ENCODE peak calls at places on chromosome 20, in eight cellular contexts. M is MM.1S, J is fibroblast of lung, V is SK-N-SH, H is H9, X is GM23338, I is PC-9, F is PC-3. R is an unnamed sample.

GRCh38 chr20:61929971-61930666 is 135.6 kb downstream of the TAF4 start:
- DNase-seq in M (no peak), J (no peak), V (no peak), H (no peak), X (no peak), I (no peak), F (no peak), R (no peak)

GRCh38 chr20:57622579-57623381 is 2.6 kb upstream of the ZBP1 start:
- DNase-seq in M (peak), J (peak), V (peak), H (peak), X (peak), I (peak), F (peak), R (peak)

GRCh38 chr20:25030649-25031026 is 27.3 kb downstream of the ACSS1 start:
- DNase-seq in M (no peak), J (no peak), V (no peak), H (no peak), X (no peak), I (no peak), F (no peak), R (no peak)

GRCh38 chr20:43975096-43975768 is 60.6 kb downstream of the TOX2 start:
- DNase-seq in M (no peak), J (peak), V (no peak), H (no peak), X (no peak), I (peak), F (peak), R (no peak)

GRCh38 chr20:3165473-3166337 is 6.0 kb upstream of the FASTKD5 start:
- DNase-seq in M (no peak), J (peak), V (no peak), H (no peak), X (no peak), I (no peak), F (peak), R (no peak)

GRCh38 chr20:2746636-2747265 is 53.7 kb downstream of the CPXM1 start:
- DNase-seq in M (no peak), J (no peak), V (no peak), H (no peak), X (no peak), I (no peak), F (no peak), R (no peak)

GRCh38 chr20:5072756-5073153 is 47.0 kb downstream of the PCNA start:
- DNase-seq in M (no peak), J (no peak), V (no peak), H (no peak), X (no peak), I (no peak), F (no peak), R (no peak)

GRCh38 chr20:49584418-49585382 is 16.8 kb upstream of the PTGIS start:
- DNase-seq in M (no peak), J (no peak), V (no peak), H (no peak), X (no peak), I (peak), F (peak), R (no peak)

GRCh38 chr20:56998438-56998837 is 268.0 kb downstream of the BMP7 start:
- DNase-seq in M (peak), J (no peak), V (no peak), H (no peak), X (no peak), I (no peak), F (no peak), R (no peak)

GRCh38 chr20:8721098-8721497 is 347.8 kb upstream of the PLCB4 start:
- DNase-seq in M (peak), J (peak), V (peak), H (peak), X (peak), I (no peak), F (peak), R (peak)

GRCh38 chr20:42401598-42401997 is 783.4 kb upstream of the CHD6 start:
- DNase-seq in M (no peak), J (no peak), V (no peak), H (no peak), X (no peak), I (no peak), F (no peak), R (no peak)

GRCh38 chr20:54065601-54066038 is 4.8 kb downstream of the BCAS1 start:
- DNase-seq in M (no peak), J (no peak), V (no peak), H (no peak), X (no peak), I (no peak), F (no peak), R (no peak)

GRCh38 chr20:60478533-60478932 is 520.3 kb downstream of the CDH26 start:
- DNase-seq in M (no peak), J (no peak), V (no peak), H (no peak), X (no peak), I (no peak), F (no peak), R (no peak)

GRCh38 chr20:58650181-58650775 is 805 bp upstream of the STX16 start:
- DNase-seq in M (no peak), J (no peak), V (peak), H (peak), X (peak), I (no peak), F (no peak), R (peak)

GRCh38 chr20:48933017-48933766 is 11.7 kb downstream of the ARFGEF2 start:
- DNase-seq in M (no peak), J (no peak), V (no peak), H (no peak), X (no peak), I (no peak), F (no peak), R (no peak)

GRCh38 chr20:50731055-50731929 is at the start of gene PARD6B:
- DNase-seq in M (peak), J (peak), V (peak), H (peak), X (peak), I (peak), F (peak), R (peak)

GRCh38 chr20:62244644-62245108 is 6.4 kb downstream of the OSBPL2 start:
- DNase-seq in M (no peak), J (no peak), V (no peak), H (no peak), X (no peak), I (no peak), F (no peak), R (no peak)

GRCh38 chr20:41161886-41162285 is 24.5 kb downstream of the PLCG1 start:
- DNase-seq in M (no peak), J (no peak), V (no peak), H (no peak), X (no peak), I (no peak), F (no peak), R (no peak)

GRCh38 chr20:5553194-5553815 is 196.9 kb upstream of the SHLD1 start:
- DNase-seq in M (no peak), J (no peak), V (no peak), H (no peak), X (peak), I (no peak), F (no peak), R (no peak)

GRCh38 chr20:16423311-16424212 is 149.7 kb downstream of the KIF16B start:
- DNase-seq in M (no peak), J (no peak), V (no peak), H (no peak), X (no peak), I (no peak), F (no peak), R (no peak)

GRCh38 chr20:54340206-54340605 is 132.3 kb downstream of the PFDN4 start:
- DNase-seq in M (no peak), J (peak), V (no peak), H (no peak), X (no peak), I (no peak), F (no peak), R (no peak)

GRCh38 chr20:51622004-51622874 is 79.7 kb upstream of the NFATC2 start:
- DNase-seq in M (no peak), J (no peak), V (no peak), H (no peak), X (peak), I (no peak), F (peak), R (no peak)

GRCh38 chr20:59738851-59739250 is 134.5 kb downstream of the PHACTR3 start:
- DNase-seq in M (no peak), J (no peak), V (no peak), H (no peak), X (no peak), I (no peak), F (no peak), R (no peak)

GRCh38 chr20:2323051-2323450 is 27.2 kb downstream of the TGM3 start:
- DNase-seq in M (no peak), J (no peak), V (no peak), H (no peak), X (no peak), I (no peak), F (no peak), R (no peak)

GRCh38 chr20:24638546-24639166 is 169.2 kb downstream of the SYNDIG1 start:
- DNase-seq in M (no peak), J (peak), V (no peak), H (peak), X (no peak), I (no peak), F (no peak), R (no peak)

GRCh38 chr20:38114353-38114791 is 50.7 kb downstream of the TGM2 start:
- DNase-seq in M (no peak), J (peak), V (no peak), H (no peak), X (no peak), I (no peak), F (peak), R (no peak)

GRCh38 chr20:38115896-38116295 is 49.2 kb downstream of the TGM2 start:
- DNase-seq in M (no peak), J (no peak), V (no peak), H (no peak), X (no peak), I (no peak), F (no peak), R (no peak)

GRCh38 chr20:38116409-38117165 is 48.5 kb downstream of the TGM2 start:
- DNase-seq in M (no peak), J (no peak), V (no peak), H (no peak), X (no peak), I (no peak), F (no peak), R (no peak)

GRCh38 chr20:38113401-38114325 is 51.4 kb downstream of the TGM2 start:
- DNase-seq in M (peak), J (peak), V (no peak), H (peak), X (peak), I (no peak), F (peak), R (peak)

GRCh38 chr20:38115205-38115604 is 49.9 kb downstream of the TGM2 start:
- DNase-seq in M (no peak), J (no peak), V (no peak), H (no peak), X (peak), I (no peak), F (no peak), R (no peak)
- TF ChIP-seq CTCF in M (no peak), J (no peak), V (peak), H (peak), X (peak), I (no peak), F (peak), R (no peak)

DNA sequence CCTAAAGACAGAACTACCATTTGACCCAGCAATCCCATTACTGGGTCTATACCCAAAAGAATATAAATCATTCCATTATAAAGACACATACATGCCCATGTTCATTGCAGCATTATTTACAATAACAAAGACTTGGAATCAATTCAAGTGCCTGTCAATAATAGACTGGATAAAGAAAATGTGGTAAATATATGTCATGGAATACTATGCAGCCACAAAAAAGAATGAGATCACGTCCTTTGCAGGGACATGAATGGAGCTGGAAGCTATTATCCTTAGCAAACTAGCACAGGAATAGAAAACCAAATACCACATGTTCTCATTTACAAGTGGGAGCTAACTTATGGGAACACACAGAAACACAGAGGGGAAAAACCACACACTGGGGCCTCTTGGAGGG is 8.7 kb upstream of the DEFB128 start:
- DNase-seq in M (no peak), J (no peak), V (no peak), H (no peak), X (no peak), I (no peak), F (no peak), R (no peak)
- H3K4me2 ChIP-seq in M (no peak), J (no peak), V (no peak), H (no peak), X (no peak), I (no peak), F (no peak), R (no peak)

GRCh38 chr20:45094864-45095574 is 5.9 kb downstream of the KCNS1 start:
- DNase-seq in M (no peak), J (no peak), V (no peak), H (no peak), X (no peak), I (no peak), F (no peak), R (no peak)
- H2AFZ ChIP-seq in M (no peak), J (no peak), V (no peak), H (no peak), X (no peak), I (no peak), F (peak), R (peak)

GRCh38 chr20:10701607-10702006 is 27.8 kb upstream of the JAG1 start:
- DNase-seq in M (no peak), J (no peak), V (no peak), H (no peak), X (no peak), I (no peak), F (no peak), R (no peak)

GRCh38 chr20:10699506-10699905 is 25.7 kb upstream of the JAG1 start:
- DNase-seq in M (no peak), J (no peak), V (no peak), H (no peak), X (no peak), I (no peak), F (no peak), R (no peak)

GRCh38 chr20:10699941-10700340 is 26.1 kb upstream of the JAG1 start:
- DNase-seq in M (no peak), J (no peak), V (no peak), H (no peak), X (no peak), I (no peak), F (no peak), R (no peak)

GRCh38 chr20:10696650-10697049 is 22.9 kb upstream of the JAG1 start:
- DNase-seq in M (no peak), J (no peak), V (no peak), H (peak), X (peak), I (no peak), F (no peak), R (peak)
- TF ChIP-seq CTCF in M (peak), J (peak), V (peak), H (peak), X (peak), I (peak), F (peak), R (peak)

DNA sequence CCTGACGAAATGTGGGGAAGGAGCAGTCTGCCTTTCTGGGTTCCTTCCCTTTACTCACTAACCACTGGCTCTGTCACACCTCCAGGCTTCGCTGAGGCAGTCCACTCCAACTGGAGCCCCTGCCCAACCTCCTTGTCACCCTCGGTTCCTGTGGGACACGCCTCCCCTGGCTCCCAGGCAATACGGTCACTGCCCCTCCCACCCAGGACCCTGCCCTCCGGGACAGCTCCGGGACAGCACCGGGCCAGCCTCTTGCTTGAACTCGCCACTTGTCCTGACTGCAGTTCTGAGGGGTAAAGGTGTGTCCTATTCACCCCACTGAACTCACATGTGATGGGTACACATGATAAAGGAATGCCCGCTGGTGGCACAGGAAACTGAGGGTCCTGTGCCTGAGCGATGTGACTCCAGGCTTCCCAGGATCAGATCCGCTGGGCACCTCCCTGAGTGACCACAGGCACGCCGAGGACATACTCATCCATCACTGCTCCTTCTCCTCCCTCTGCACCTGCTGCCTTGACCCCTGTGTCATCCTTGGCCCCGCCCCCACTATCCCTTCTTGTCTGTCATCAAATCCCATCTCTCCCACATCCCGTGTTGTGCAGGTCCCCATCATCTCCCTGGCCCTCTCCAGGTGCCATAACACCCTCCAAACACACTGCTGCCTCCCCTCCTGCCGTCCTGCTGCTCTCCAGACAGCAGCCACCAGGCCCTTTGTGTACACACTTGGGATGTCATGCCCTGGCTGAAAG is 7.9 kb downstream of the SDCBP2 start:
- DNase-seq in M (no peak), J (no peak), V (no peak), H (no peak), X (no peak), I (no peak), F (no peak), R (no peak)
- H3K4me2 ChIP-seq in M (no peak), J (no peak), V (no peak), H (no peak), X (no peak), I (no peak), F (no peak), R (no peak)

GRCh38 chr20:45095753-45096371 is 5.1 kb downstream of the KCNS1 start:
- DNase-seq in M (peak), J (peak), V (peak), H (peak), X (peak), I (peak), F (peak), R (peak)
- H2AFZ ChIP-seq in M (no peak), J (no peak), V (no peak), H (no peak), X (no peak), I (no peak), F (peak), R (peak)

DNA sequence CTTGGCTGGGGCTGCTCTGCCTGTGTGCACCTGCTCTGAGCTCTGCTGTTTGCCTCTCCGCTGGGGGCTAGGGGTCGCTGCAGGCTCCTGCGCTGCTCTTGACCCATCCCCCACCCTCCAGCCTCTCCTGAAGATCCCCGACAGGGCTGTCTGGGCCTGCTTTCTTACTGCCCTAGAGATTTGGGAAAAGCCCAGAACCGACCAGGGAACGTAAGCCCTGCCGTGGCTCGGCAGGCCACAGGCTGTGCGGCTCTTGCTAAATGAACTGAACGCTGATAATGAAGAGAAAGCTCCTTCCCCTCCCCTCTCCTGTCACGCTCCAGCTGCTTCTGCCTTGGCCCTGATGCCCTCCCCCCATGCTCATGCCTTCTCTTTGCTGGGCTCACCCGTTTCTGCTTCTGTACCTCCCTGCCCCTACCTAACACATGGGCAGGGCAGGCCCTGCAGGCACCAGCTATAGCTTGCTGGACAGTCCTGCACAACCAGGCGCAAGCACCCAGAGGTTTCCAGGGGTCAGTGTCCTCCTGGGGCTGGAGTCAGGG is 32.0 kb upstream of the PCMTD2 start:
- DNase-seq in M (no peak), J (peak), V (no peak), H (peak), X (peak), I (no peak), F (no peak), R (no peak)
- TF ChIP-seq CTCF in M (no peak), J (peak), V (no peak), H (peak), X (peak), I (no peak), F (no peak), R (peak)